ENCODE peak calls at places on chromosomes 7 and 10, in six cellular contexts. W is CD8-positive, alpha-beta T cell; Y is pancreas; R is esophagus muscularis mucosa; M is fibroblast of lung; K is suprapubic skin. F is an unnamed sample.

GRCh38 chr10:79404690-79405131 is 40.7 kb downstream of the ZCCHC24 start:
- DNase-seq in W (no peak), M (no peak), Y (no peak), R (no peak), K (peak; percentile 69), F (no peak)

GRCh38 chr10:67780759-67781538 is 57.0 kb downstream of the DNAJC12 start:
- DNase-seq in W (no peak), K (no peak), Y (no peak), M (no peak), R (no peak), F (no peak)

GRCh38 chr10:94016727-94017714 is 23.3 kb downstream of the PLCE1 start:
- DNase-seq in R (no peak), W (no peak), M (peak; percentile 70), Y (no peak), K (no peak), F (no peak)

GRCh38 chr7:49023345-49024330 is 99.3 kb downstream of the CDC14C start:
- DNase-seq in R (no peak), W (no peak), K (no peak), M (peak; percentile 3), Y (no peak), F (no peak)

GRCh38 chr10:3048114-3049019 is 19.0 kb upstream of the PFKP start:
- DNase-seq in K (no peak), W (no peak), R (no peak), Y (no peak), M (peak; percentile 61), F (no peak)

GRCh38 chr7:150972746-150973145 is 5.4 kb downstream of the KCNH2 start:
- DNase-seq in K (no peak), Y (no peak), M (no peak), W (no peak), R (no peak), F (no peak)

GRCh38 chr10:90204956-90205695 is 503.7 kb downstream of the KIF20B start:
- DNase-seq in R (no peak), M (peak; percentile 86), K (no peak), W (no peak), Y (no peak), F (no peak)

GRCh38 chr10:44016101-44016500 is 367.4 kb upstream of the ZNF32 start:
- DNase-seq in R (no peak), K (no peak), W (no peak), Y (no peak), M (no peak), F (no peak)

GRCh38 chr7:74480861-74481417 is 27.2 kb downstream of the GTF2IRD1 start:
- DNase-seq in M (peak; percentile 79), K (no peak), R (no peak), Y (peak; percentile 41), W (no peak), F (no peak)

GRCh38 chr7:135825406-135825805 is 76.8 kb upstream of the FAM180A start:
- DNase-seq in M (no peak), K (no peak), W (no peak), Y (no peak), R (no peak), F (no peak)

GRCh38 chr10:7544203-7544602 is 122.6 kb downstream of the ITIH5 start:
- DNase-seq in M (no peak), Y (no peak), K (no peak), W (no peak), R (no peak), F (no peak)

GRCh38 chr10:61475449-61475873 is 22.3 kb upstream of the TMEM26 start:
- DNase-seq in K (no peak), W (no peak), R (no peak), M (peak; percentile 83), Y (no peak), F (peak; percentile 26)

GRCh38 chr10:91409069-91409868 is 875 bp upstream of the HECTD2 start:
- DNase-seq in Y (peak; percentile 73), M (peak; percentile 94), R (peak; percentile 96), W (peak; percentile 41), K (peak; percentile 92), F (peak; percentile 71)

GRCh38 chr10:86066696-86067095 is 299.9 kb downstream of the GRID1 start:
- DNase-seq in K (peak; percentile 7), Y (no peak), M (no peak), R (no peak), W (no peak), F (no peak)

GRCh38 chr10:69384320-69384719 is 32.4 kb downstream of the TACR2 start:
- DNase-seq in Y (no peak), K (no peak), M (no peak), R (no peak), W (no peak), F (no peak)

GRCh38 chr7:92266415-92267241 is 20.9 kb downstream of the ANKIB1 start:
- DNase-seq in W (no peak), R (no peak), Y (no peak), M (peak; percentile 17), K (no peak), F (no peak)

GRCh38 chr7:100739934-100740333 is 6.5 kb downstream of the ZAN start:
- DNase-seq in Y (no peak), W (no peak), M (no peak), K (no peak), R (no peak), F (no peak)

GRCh38 chr7:6367701-6368211 is 80.0 kb downstream of the DAGLB start:
- DNase-seq in W (no peak), R (no peak), M (peak; percentile 43), K (no peak), Y (no peak), F (no peak)

GRCh38 chr10:77458986-77459590 is 178.5 kb downstream of the KCNMA1 start:
- DNase-seq in R (no peak), M (peak; percentile 22), K (no peak), W (no peak), Y (no peak), F (no peak)

GRCh38 chr10:111211756-111212155 is 134.9 kb downstream of the ADRA2A start:
- DNase-seq in M (peak; percentile 33), R (no peak), Y (no peak), K (no peak), W (no peak), F (no peak)

GRCh38 chr7:20358762-20359282 is 28.1 kb downstream of the ITGB8 start:
- DNase-seq in W (no peak), K (no peak), R (no peak), Y (no peak), M (no peak), F (no peak)

GRCh38 chr7:128889121-128889520 is 21.4 kb downstream of the KCP start:
- DNase-seq in M (no peak), W (no peak), K (no peak), Y (no peak), R (no peak), F (peak; percentile 58)

GRCh38 chr10:17123062-17123661 is 6.4 kb downstream of the CUBN start:
- DNase-seq in W (no peak), K (no peak), R (no peak), Y (no peak), M (peak; percentile 92), F (no peak)

GRCh38 chr10:17348111-17349008 is 106.0 kb downstream of the ST8SIA6 start:
- DNase-seq in K (no peak), R (no peak), M (peak; percentile 94), Y (peak; percentile 67), W (no peak), F (peak; percentile 96)

GRCh38 chr7:43076606-43077005 is 35.8 kb upstream of the HECW1 start:
- DNase-seq in Y (no peak), K (no peak), R (no peak), M (no peak), W (no peak), F (no peak)

GRCh38 chr10:22148956-22149355 is 68.9 kb downstream of the EBLN1 start:
- DNase-seq in W (no peak), Y (no peak), K (no peak), R (no peak), M (peak; percentile 15), F (no peak)

GRCh38 chr7:90766814-90767564 is 170.9 kb downstream of the CDK14 start:
- DNase-seq in R (no peak), K (no peak), Y (peak; percentile 80), W (no peak), M (peak; percentile 78), F (peak; percentile 3)

GRCh38 chr7:80463272-80463920 is 48.5 kb downstream of the GNAT3 start:
- DNase-seq in R (no peak), M (peak; percentile 25), Y (no peak), K (no peak), W (no peak), F (no peak)

GRCh38 chr10:5861269-5862031 is 28.2 kb downstream of the ANKRD16 start:
- DNase-seq in W (no peak), M (peak; percentile 90), R (no peak), K (no peak), Y (no peak), F (peak; percentile 88)

DNA sequence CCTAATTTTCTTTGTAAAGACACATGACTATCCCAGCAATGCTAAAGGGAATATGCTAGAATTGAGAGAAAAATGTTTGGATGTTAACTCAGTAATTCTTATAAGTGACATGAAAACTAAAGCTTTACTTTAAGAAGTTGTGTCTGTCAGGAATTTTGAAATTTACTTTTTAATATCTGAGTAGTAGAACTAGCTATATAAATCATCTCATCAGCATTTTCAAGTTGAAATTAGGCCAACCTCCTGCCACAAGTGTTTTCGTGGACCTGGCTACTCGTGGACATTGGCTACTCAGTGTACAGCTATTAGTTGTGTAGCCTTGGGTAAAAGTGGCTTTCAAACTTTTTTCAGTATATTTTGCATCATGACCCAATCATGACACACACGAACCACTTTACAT is 70.5 kb downstream of the ADD3 start:
- DNase-seq in Y (no peak), W (no peak), K (no peak), R (no peak), M (no peak), F (no peak)
- H3K27ac ChIP-seq in Y (peak overlapping the region; percentile 14), W (peak overlapping the region; percentile 48), K (peak overlapping the region; percentile 84), R (peak overlapping the region; percentile 64), M (no peak overlapping the region), F (no peak overlapping the region)

GRCh38 chr7:157267516-157267915 is 69.3 kb upstream of the DNAJB6 start:
- DNase-seq in M (no peak), R (no peak), K (peak; percentile 57), W (no peak), Y (no peak), F (no peak)
- H3K27ac ChIP-seq in M (no peak overlapping the region), R (no peak overlapping the region), K (no peak overlapping the region), W (no peak overlapping the region), Y (no peak overlapping the region), F (peak overlapping the region; percentile 24)

GRCh38 chr10:29522038-29522855 is 112.5 kb downstream of the SVIL start:
- DNase-seq in W (no peak), Y (no peak), K (no peak), R (no peak), M (peak; percentile 28), F (no peak)
- H3K27ac ChIP-seq in W (no peak overlapping the region), Y (no peak overlapping the region), K (no peak overlapping the region), R (peak overlapping the region; percentile 82), M (peak overlapping the region; percentile 62), F (no peak overlapping the region)

DNA sequence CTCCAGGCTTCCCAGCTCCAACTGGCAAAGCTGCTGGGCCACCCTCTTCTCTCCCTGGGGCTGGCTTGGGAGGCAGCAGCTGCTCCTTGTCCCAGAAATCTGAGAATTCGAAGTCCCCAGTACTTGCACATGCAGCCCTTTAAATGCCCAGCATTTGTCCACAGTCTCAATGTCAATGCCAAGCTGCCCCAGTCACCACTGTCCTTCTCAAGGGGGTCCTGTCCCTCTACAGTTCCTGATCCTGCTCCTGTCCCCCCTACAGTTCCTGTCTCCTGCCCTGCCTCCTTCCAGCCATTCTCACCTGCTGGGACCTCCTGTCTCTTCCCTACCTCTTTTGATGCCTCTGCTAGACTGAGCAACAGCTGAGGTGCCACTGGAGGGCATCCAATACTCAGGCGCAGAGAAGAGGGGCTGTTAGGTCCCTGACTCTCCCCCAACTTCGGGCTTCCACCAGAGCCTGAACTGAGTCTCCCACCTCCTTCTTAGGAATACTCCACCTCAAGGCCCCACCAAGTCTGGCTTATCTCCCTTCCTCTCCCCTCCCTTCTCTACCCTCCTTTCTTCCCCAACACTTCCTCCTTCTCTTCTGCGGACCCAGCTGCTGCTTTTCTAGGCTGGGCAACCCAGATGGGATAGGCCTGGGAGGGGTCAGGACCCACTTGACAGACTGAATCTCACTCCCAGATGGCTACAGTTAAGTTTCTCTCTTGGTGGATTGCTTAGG is 4.7 kb upstream of the HOXA11 start:
- DNase-seq in W (no peak), K (peak; percentile 41), M (no peak), R (no peak), Y (no peak), F (no peak)
- H3K27ac ChIP-seq in W (no peak overlapping the region), K (no peak overlapping the region), M (no peak overlapping the region), R (no peak overlapping the region), Y (no peak overlapping the region), F (peak overlapping the region; percentile 88)